ENCODE peak calls at places on chromosomes 1 and 21, in six cellular contexts. T is CD8-positive, alpha-beta T cell; J is stomach; V is right atrium auricular region; S is fibroblast of lung; D is pancreas. B is an unnamed sample.

GRCh38 chr1:13779930-13780329 is 79.9 kb downstream of the PRDM2 start:
- DNase-seq in T (no peak), J (no peak), V (no peak), S (no peak), D (no peak), B (no peak)

GRCh38 chr1:51287966-51288365 is 42.4 kb downstream of the TTC39A start:
- DNase-seq in T (no peak), J (no peak), V (no peak), S (no peak), D (no peak), B (no peak)

GRCh38 chr1:94713472-94714141 is 106.5 kb upstream of the SLC44A3 start:
- DNase-seq in T (no peak), J (peak; percentile 61), V (peak; percentile 91), S (peak; percentile 97), D (no peak), B (peak; percentile 94)

GRCh38 chr1:204073837-204074273 is 940 bp downstream of the SOX13 start:
- DNase-seq in T (no peak), J (no peak), V (no peak), S (peak; percentile 32), D (no peak), B (peak; percentile 51)

GRCh38 chr1:11321656-11322491 is 48.9 kb downstream of the UBIAD1 start:
- DNase-seq in T (no peak), J (no peak), V (no peak), S (no peak), D (no peak), B (no peak)

GRCh38 chr1:185567006-185567405 is 167.2 kb upstream of the HMCN1 start:
- DNase-seq in T (peak; percentile 60), J (no peak), V (no peak), S (peak; percentile 63), D (no peak), B (peak; percentile 43)

GRCh38 chr1:67788251-67788796 is 44.9 kb downstream of the GNG12 start:
- DNase-seq in T (no peak), J (no peak), V (no peak), S (no peak), D (no peak), B (no peak)

GRCh38 chr1:243710467-243710866 is 139.6 kb downstream of the AKT3 start:
- DNase-seq in T (no peak), J (no peak), V (no peak), S (no peak), D (no peak), B (no peak)

GRCh38 chr21:45592208-45592619 is 50.0 kb upstream of the SLC19A1 start:
- DNase-seq in T (peak; percentile 65), J (no peak), V (no peak), S (no peak), D (no peak), B (no peak)

GRCh38 chr1:217106231-217106630 is 383.0 kb upstream of the ESRRG start:
- DNase-seq in T (no peak), J (no peak), V (no peak), S (peak; percentile 47), D (no peak), B (peak; percentile 10)

GRCh38 chr21:45580576-45581321 is 38.5 kb upstream of the SLC19A1 start:
- DNase-seq in T (no peak), J (peak; percentile 20), V (no peak), S (no peak), D (no peak), B (no peak)

GRCh38 chr1:172559811-172560210 is 26.9 kb downstream of the SUCO start:
- DNase-seq in T (no peak), J (no peak), V (no peak), S (no peak), D (no peak), B (no peak)

GRCh38 chr1:67674260-67675011 is 10.6 kb upstream of the GADD45A start:
- DNase-seq in T (peak; percentile 32), J (no peak), V (peak; percentile 66), S (peak; percentile 66), D (no peak), B (peak; percentile 46)

GRCh38 chr1:53525595-53525994 is 66.4 kb downstream of the DMRTB1 start:
- DNase-seq in T (no peak), J (no peak), V (no peak), S (no peak), D (no peak), B (no peak)

GRCh38 chr1:35914706-35915105 is 16.2 kb upstream of the AGO3 start:
- DNase-seq in T (no peak), J (no peak), V (no peak), S (no peak), D (no peak), B (no peak)

GRCh38 chr1:169345500-169345899 is 22.1 kb downstream of the NME7 start:
- DNase-seq in T (no peak), J (no peak), V (no peak), S (no peak), D (no peak), B (peak; percentile 8)

GRCh38 chr1:12760256-12760795 is 13.2 kb upstream of the PRAMEF12 start:
- DNase-seq in T (no peak), J (no peak), V (no peak), S (no peak), D (no peak), B (no peak)

GRCh38 chr1:56137090-56137489 is 442.3 kb downstream of the PLPP3 start:
- DNase-seq in T (no peak), J (no peak), V (no peak), S (peak; percentile 13), D (no peak), B (no peak)

GRCh38 chr1:56135864-56136147 is 443.6 kb downstream of the PLPP3 start:
- DNase-seq in T (no peak), J (no peak), V (no peak), S (peak; percentile 12), D (no peak), B (no peak)

GRCh38 chr1:56133517-56134472 is 445.6 kb downstream of the PLPP3 start:
- DNase-seq in T (no peak), J (no peak), V (no peak), S (no peak), D (no peak), B (no peak)

GRCh38 chr1:56137829-56138505 is 441.4 kb downstream of the PLPP3 start:
- DNase-seq in T (no peak), J (no peak), V (no peak), S (peak; percentile 64), D (no peak), B (no peak)

GRCh38 chr1:56135069-56135863 is 444.1 kb downstream of the PLPP3 start:
- DNase-seq in T (no peak), J (no peak), V (no peak), S (peak; percentile 58), D (no peak), B (no peak)
- H3K27me3 ChIP-seq in T (no peaks in the 10 kb centered on the region), J (no peaks in the 10 kb centered on the region), V (no peaks in the 10 kb centered on the region), S (no peaks in the 10 kb centered on the region), D (no peaks in the 10 kb centered on the region), B (no peaks in the 10 kb centered on the region)

GRCh38 chr1:2312589-2313301 is 78.6 kb downstream of the MORN1 start:
- DNase-seq in T (no peak), J (peak; percentile 48), V (no peak), S (no peak), D (no peak), B (no peak)

GRCh38 chr1:2311184-2312032 is 79.9 kb downstream of the MORN1 start:
- DNase-seq in T (peak; percentile 64), J (peak; percentile 70), V (peak; percentile 82), S (peak; percentile 57), D (no peak), B (peak; percentile 88)

GRCh38 chr1:2313651-2314296 is 77.6 kb downstream of the MORN1 start:
- DNase-seq in T (no peak), J (no peak), V (no peak), S (no peak), D (no peak), B (no peak)

GRCh38 chr1:2310332-2311183 is 80.8 kb downstream of the MORN1 start:
- DNase-seq in T (no peak), J (no peak), V (no peak), S (no peak), D (no peak), B (no peak)

GRCh38 chr1:2312196-2312588 is 79.2 kb downstream of the MORN1 start:
- DNase-seq in T (no peak), J (no peak), V (no peak), S (no peak), D (no peak), B (no peak)
- H3K27me3 ChIP-seq in T (no peaks in the 10 kb centered on the region), J (no peaks in the 10 kb centered on the region), V (no peaks in the 10 kb centered on the region), S (no peaks in the 10 kb centered on the region), D (no peaks in the 10 kb centered on the region), B (no peaks in the 10 kb centered on the region)

DNA sequence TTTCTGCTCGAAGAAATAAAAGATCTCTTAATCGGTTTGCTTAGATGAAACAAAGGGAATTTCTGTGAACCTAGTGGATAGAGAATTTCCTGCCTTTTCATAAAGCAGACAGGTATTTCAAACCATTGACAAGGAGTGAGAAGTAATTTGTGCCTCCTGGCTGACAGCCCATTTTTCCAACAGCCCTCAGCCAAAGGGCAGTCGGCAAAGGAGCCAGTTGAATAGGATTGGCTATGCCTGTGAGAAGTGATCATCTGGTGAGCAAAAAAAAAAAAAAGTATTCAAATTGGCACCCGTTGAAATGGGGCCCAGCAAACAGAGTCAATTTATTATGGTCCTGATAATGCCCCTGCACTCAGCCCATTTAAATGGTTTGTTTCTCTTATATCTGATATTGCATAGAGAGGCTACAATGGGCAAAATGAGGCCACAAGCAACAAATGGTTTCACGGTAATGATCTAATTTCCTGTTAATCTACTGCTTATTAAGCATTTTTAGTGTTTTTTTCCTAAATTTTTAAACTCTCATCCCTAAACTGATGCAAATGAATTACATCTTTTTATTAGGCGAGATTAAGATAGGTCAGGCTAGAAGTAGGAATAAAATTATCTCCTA is 477.5 kb downstream of the NUF2 start:
- DNase-seq in T (no peak), J (no peak), V (no peak), S (no peak), D (peak; percentile 37), B (no peak)
- H3K27me3 ChIP-seq in T (no peaks in the 10 kb centered on the region), J (no peaks in the 10 kb centered on the region), V (no peaks in the 10 kb centered on the region), S (no peaks in the 10 kb centered on the region), D (no peaks in the 10 kb centered on the region), B (no peaks in the 10 kb centered on the region)

GRCh38 chr1:25134801-25135585 is 97.3 kb downstream of the SYF2 start:
- DNase-seq in T (no peak), J (no peak), V (no peak), S (no peak), D (no peak), B (no peak)

GRCh38 chr1:25135903-25136302 is 96.4 kb downstream of the SYF2 start:
- DNase-seq in T (no peak), J (no peak), V (no peak), S (no peak), D (no peak), B (no peak)

GRCh38 chr1:25137521-25138395 is 94.5 kb downstream of the SYF2 start:
- DNase-seq in T (no peak), J (no peak), V (no peak), S (no peak), D (no peak), B (no peak)

GRCh38 chr1:25134307-25134706 is 98.0 kb downstream of the SYF2 start:
- DNase-seq in T (no peak), J (no peak), V (no peak), S (no peak), D (no peak), B (no peak)

DNA sequence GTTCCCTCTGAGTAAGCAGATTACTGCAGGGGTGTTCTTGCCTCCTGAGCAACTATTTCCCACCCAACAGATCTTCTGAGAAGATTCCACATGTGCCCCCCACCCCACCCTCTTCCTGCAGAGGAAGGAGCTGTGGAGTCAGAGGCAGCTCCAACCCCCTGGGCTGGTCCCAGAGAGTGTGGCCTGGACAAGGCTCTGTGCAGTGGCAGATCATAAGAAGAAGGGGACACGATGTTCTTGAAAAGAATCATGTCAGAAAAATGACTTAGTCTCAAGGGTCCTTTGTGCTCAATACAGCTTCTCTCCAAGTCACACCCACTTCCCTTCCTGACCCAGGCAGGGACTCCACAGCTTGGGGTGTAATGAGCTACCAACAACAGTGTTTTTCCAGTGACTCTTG is 95.2 kb downstream of the SYF2 start:
- DNase-seq in T (no peak), J (no peak), V (no peak), S (no peak), D (no peak), B (no peak)
- H3K27me3 ChIP-seq in T (no peaks in the 10 kb centered on the region), J (no peaks in the 10 kb centered on the region), V (no peaks in the 10 kb centered on the region), S (peaks cover 12% of the 10 kb centered on the region), D (no peaks in the 10 kb centered on the region), B (no peaks in the 10 kb centered on the region)